ENCODE peak calls at places on chromosomes 4 and X, in four cellular contexts. One of them, this sample, is unnamed.

GRCh38 chr4:146534178-146534577 is 12.4 kb upstream of the SLC10A7 start:
- DNase-seq in testis: no peak
- DNase-seq in A549: no peak
- DNase-seq in HCT116: no peak
- DNase-seq in this sample: no peak

GRCh38 chrX:53050841-53051240 is 2.3 kb downstream of the GPR173 start:
- DNase-seq in testis: no peak
- DNase-seq in A549: no peak
- DNase-seq in HCT116: no peak
- DNase-seq in this sample: no peak

GRCh38 chrX:107551546-107551945 is 76.8 kb upstream of the PRPS1 start:
- DNase-seq in testis: no peak
- DNase-seq in A549: no peak
- DNase-seq in HCT116: no peak
- DNase-seq in this sample: no peak

GRCh38 chr4:5125326-5125725 is 74.0 kb downstream of the STK32B start:
- DNase-seq in testis: no peak
- DNase-seq in A549: no peak
- DNase-seq in HCT116: no peak
- DNase-seq in this sample: no peak

GRCh38 chr4:88738714-88739366 is 41.2 kb upstream of the NAP1L5 start:
- DNase-seq in testis: no peak
- DNase-seq in A549: no peak
- DNase-seq in HCT116: no peak
- DNase-seq in this sample: no peak

GRCh38 chrX:124230573-124231300 is 101.7 kb upstream of the TEX13D start:
- DNase-seq in testis: no peak
- DNase-seq in A549: no peak
- DNase-seq in HCT116: no peak
- DNase-seq in this sample: no peak

GRCh38 chrX:130285710-130286109 is 17.0 kb upstream of the ZNF280C start:
- DNase-seq in testis: no peak
- DNase-seq in A549: no peak
- DNase-seq in HCT116: no peak
- DNase-seq in this sample: no peak

GRCh38 chr4:61202100-61202637 is 2.0 kb downstream of the ADGRL3 start:
- DNase-seq in testis: peak
- DNase-seq in A549: no peak
- DNase-seq in HCT116: no peak
- DNase-seq in this sample: no peak

GRCh38 chr4:88286897-88287296 is 2.5 kb upstream of the PPM1K start:
- DNase-seq in testis: no peak
- DNase-seq in A549: no peak
- DNase-seq in HCT116: no peak
- DNase-seq in this sample: no peak

GRCh38 chr4:118767109-118767508 is 68.8 kb downstream of the SEC24D start:
- DNase-seq in testis: no peak
- DNase-seq in A549: no peak
- DNase-seq in HCT116: no peak
- DNase-seq in this sample: no peak

GRCh38 chr4:156981262-156981661 is 9.7 kb upstream of the PDGFC start:
- DNase-seq in testis: no peak
- DNase-seq in A549: no peak
- DNase-seq in HCT116: no peak
- DNase-seq in this sample: no peak

GRCh38 chrX:46325312-46325877 is 219.8 kb downstream of the ZNF674 start:
- DNase-seq in testis: no peak
- DNase-seq in A549: peak
- DNase-seq in HCT116: peak
- DNase-seq in this sample: no peak

GRCh38 chr4:48639816-48640215 is 140.3 kb downstream of the FRYL start:
- DNase-seq in testis: no peak
- DNase-seq in A549: no peak
- DNase-seq in HCT116: no peak
- DNase-seq in this sample: no peak

GRCh38 chr4:138749303-138749702 is 266.3 kb upstream of the NOCT start:
- DNase-seq in testis: no peak
- DNase-seq in A549: no peak
- DNase-seq in HCT116: no peak
- DNase-seq in this sample: no peak
- TF ChIP-seq CTCF in testis: no peak
- TF ChIP-seq CTCF in A549: no peak
- TF ChIP-seq CTCF in HCT116: no peak
- TF ChIP-seq CTCF in this sample: no peak

GRCh38 chr4:24559032-24559821 is 25.1 kb downstream of the DHX15 start:
- DNase-seq in testis: no peak
- DNase-seq in A549: no peak
- DNase-seq in HCT116: no peak
- DNase-seq in this sample: no peak

GRCh38 chr4:24560770-24561415 is 23.5 kb downstream of the DHX15 start:
- DNase-seq in testis: no peak
- DNase-seq in A549: no peak
- DNase-seq in HCT116: no peak
- DNase-seq in this sample: no peak

GRCh38 chr4:24557036-24558022 is 27.0 kb downstream of the DHX15 start:
- DNase-seq in testis: no peak
- DNase-seq in A549: no peak
- DNase-seq in HCT116: peak
- DNase-seq in this sample: no peak

GRCh38 chr4:24561438-24562139 is 22.8 kb downstream of the DHX15 start:
- DNase-seq in testis: no peak
- DNase-seq in A549: no peak
- DNase-seq in HCT116: no peak
- DNase-seq in this sample: no peak

GRCh38 chr4:24559889-24560288 is 24.5 kb downstream of the DHX15 start:
- DNase-seq in testis: no peak
- DNase-seq in A549: peak
- DNase-seq in HCT116: no peak
- DNase-seq in this sample: no peak
- H3K27ac ChIP-seq in testis: no peak
- H3K27ac ChIP-seq in A549: no peak
- H3K27ac ChIP-seq in HCT116: no peak
- H3K27ac ChIP-seq in this sample: no peak

GRCh38 chrX:40444133-40444532 is 136.6 kb upstream of the ATP6AP2 start:
- DNase-seq in testis: no peak
- DNase-seq in A549: no peak
- DNase-seq in HCT116: no peak
- DNase-seq in this sample: no peak

GRCh38 chrX:40448793-40449192 is 132.0 kb upstream of the ATP6AP2 start:
- DNase-seq in testis: no peak
- DNase-seq in A549: no peak
- DNase-seq in HCT116: no peak
- DNase-seq in this sample: no peak

GRCh38 chrX:40444798-40445496 is 135.8 kb upstream of the ATP6AP2 start:
- DNase-seq in testis: no peak
- DNase-seq in A549: no peak
- DNase-seq in HCT116: no peak
- DNase-seq in this sample: peak

GRCh38 chrX:40449396-40449795 is 131.4 kb upstream of the ATP6AP2 start:
- DNase-seq in testis: no peak
- DNase-seq in A549: no peak
- DNase-seq in HCT116: no peak
- DNase-seq in this sample: no peak

DNA sequence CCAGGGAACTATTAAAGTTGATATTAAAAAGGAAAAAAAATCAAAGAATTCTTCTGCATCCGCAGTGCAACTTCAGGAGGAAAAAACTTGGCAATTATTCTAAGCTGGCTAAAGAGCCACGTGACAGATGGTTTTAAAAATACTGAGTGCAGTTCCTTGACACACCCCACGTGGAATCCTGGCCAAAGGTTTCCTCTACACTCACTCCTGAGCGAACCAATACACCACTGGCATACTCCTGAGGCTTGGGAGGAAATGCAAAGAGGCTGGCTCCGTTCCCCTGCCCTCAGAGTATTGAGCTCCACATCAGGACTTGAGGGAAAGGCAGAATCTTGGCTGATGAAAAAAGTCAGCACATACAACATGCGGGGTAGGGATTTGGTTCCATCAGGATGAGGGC is 133.8 kb upstream of the ATP6AP2 start:
- DNase-seq in testis: no peak
- DNase-seq in A549: no peak
- DNase-seq in HCT116: no peak
- DNase-seq in this sample: no peak
- TF ChIP-seq CTCF in testis: no peak
- TF ChIP-seq CTCF in A549: no peak
- TF ChIP-seq CTCF in HCT116: no peak
- TF ChIP-seq CTCF in this sample: no peak

DNA sequence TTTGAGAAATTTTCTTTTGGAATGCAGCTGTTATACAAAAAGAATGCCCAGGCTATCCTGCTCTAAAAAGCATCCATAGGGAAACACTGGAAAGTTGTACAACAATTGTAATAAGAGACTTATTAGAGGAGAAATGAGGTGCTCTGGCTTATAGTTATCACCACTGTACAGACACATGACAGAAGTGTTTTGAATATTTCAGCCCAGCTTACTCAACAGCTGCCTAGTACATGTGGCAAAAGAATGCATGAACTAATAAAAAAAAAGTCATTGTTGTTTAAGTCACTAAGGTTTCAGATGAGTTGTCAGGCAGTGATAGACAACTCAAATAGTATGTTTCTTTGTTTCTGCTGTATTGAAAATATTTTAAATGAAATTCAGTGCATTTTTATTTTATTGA is 307.7 kb downstream of the GPM6A start:
- DNase-seq in testis: no peak
- DNase-seq in A549: no peak
- DNase-seq in HCT116: no peak
- DNase-seq in this sample: no peak
- H3K27ac ChIP-seq in testis: no peak
- H3K27ac ChIP-seq in A549: no peak
- H3K27ac ChIP-seq in HCT116: no peak
- H3K27ac ChIP-seq in this sample: no peak

GRCh38 chrX:13691845-13692334 is 3.0 kb downstream of the RAB9A start:
- DNase-seq in testis: no peak
- DNase-seq in A549: no peak
- DNase-seq in HCT116: no peak
- DNase-seq in this sample: no peak

GRCh38 chrX:13688384-13688771 is 550 bp upstream of the RAB9A start:
- DNase-seq in testis: no peak
- DNase-seq in A549: no peak
- DNase-seq in HCT116: no peak
- DNase-seq in this sample: no peak

GRCh38 chrX:13688772-13689518 is at the start of gene RAB9A:
- DNase-seq in testis: peak
- DNase-seq in A549: peak
- DNase-seq in HCT116: peak
- DNase-seq in this sample: peak

GRCh38 chrX:13690836-13691235 is 1.9 kb downstream of the RAB9A start:
- DNase-seq in testis: no peak
- DNase-seq in A549: peak
- DNase-seq in HCT116: no peak
- DNase-seq in this sample: no peak

GRCh38 chrX:13689519-13690211 is 737 bp downstream of the RAB9A start:
- DNase-seq in testis: no peak
- DNase-seq in A549: no peak
- DNase-seq in HCT116: no peak
- DNase-seq in this sample: no peak
- TF ChIP-seq CTCF in testis: no peak
- TF ChIP-seq CTCF in A549: no peak
- TF ChIP-seq CTCF in HCT116: no peak
- TF ChIP-seq CTCF in this sample: no peak

DNA sequence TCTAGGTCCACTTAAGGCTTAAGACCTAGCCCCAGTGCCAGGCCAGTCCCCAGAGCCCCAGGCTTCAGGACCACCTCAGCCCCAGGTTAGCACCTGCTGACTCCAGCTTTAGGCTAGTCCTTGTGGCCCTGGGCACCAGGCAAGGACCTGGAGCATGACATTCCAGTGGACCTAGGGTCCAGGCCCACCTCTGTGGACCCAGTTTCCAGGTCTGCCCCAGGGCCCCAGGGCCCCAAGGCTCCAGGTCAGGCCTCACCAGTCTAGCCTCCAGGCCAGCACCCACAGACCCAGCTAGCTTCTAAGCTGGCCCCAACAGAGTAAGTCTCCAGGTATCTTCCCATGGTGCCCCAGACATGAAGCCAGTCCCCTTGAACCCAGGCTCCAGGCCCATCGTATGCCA is 97.5 kb downstream of the QRFPR start:
- DNase-seq in testis: no peak
- DNase-seq in A549: no peak
- DNase-seq in HCT116: no peak
- DNase-seq in this sample: no peak
- H3K27ac ChIP-seq in testis: no peak
- H3K27ac ChIP-seq in A549: no peak
- H3K27ac ChIP-seq in HCT116: no peak
- H3K27ac ChIP-seq in this sample: no peak

DNA sequence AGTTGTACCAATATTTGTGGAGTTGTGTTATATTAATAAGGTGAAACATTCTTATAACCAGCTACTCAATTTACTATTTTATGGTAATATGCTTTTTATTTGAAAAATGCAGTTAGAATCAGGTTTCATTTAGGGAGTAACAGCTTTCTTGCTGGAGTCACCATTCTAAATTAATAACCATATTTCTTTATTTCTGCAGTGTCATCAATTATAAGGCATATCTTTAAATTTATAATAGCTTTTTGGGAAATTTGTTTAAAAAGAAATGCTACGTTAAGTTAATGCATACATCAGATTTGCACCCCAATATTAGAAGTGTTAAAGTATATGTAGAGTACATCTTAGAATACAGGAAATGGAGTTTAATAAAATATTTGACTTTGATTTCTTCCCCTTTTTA is 18.9 kb downstream of the USP38 start:
- DNase-seq in testis: no peak
- DNase-seq in A549: no peak
- DNase-seq in HCT116: no peak
- DNase-seq in this sample: no peak
- TF ChIP-seq CTCF in testis: no peak
- TF ChIP-seq CTCF in A549: no peak
- TF ChIP-seq CTCF in HCT116: no peak
- TF ChIP-seq CTCF in this sample: no peak